ENCODE peak calls at places on chromosome 21, in five cellular contexts. K is mesenchymal stem cell, Y is H9, X is trophoblast cell, R is H1. D is an unnamed sample.

GRCh38 chr21:26739189-26739588 is 106.0 kb downstream of the ADAMTS1 start:
- DNase-seq in R (no peak), Y (no peak), X (peak), K (peak), D (no peak)

GRCh38 chr21:28538987-28539622 is 453.6 kb downstream of the LTN1 start:
- DNase-seq in Y (no peak), X (no peak), K (peak), R (no peak), D (no peak)

GRCh38 chr21:35048183-35048601 is 910 bp downstream of the RUNX1 start:
- DNase-seq in K (peak), Y (no peak), R (no peak), X (peak), D (no peak)

GRCh38 chr21:31753949-31754348 is 22.0 kb upstream of the SCAF4 start:
- DNase-seq in X (no peak), Y (no peak), K (no peak), R (no peak), D (no peak)

GRCh38 chr21:31366825-31367224 is 22.8 kb upstream of the TIAM1 start:
- DNase-seq in K (peak), X (no peak), R (no peak), Y (no peak), D (no peak)

GRCh38 chr21:35274090-35274489 is 225.0 kb upstream of the RUNX1 start:
- DNase-seq in X (no peak), K (no peak), Y (no peak), R (no peak), D (no peak)

GRCh38 chr21:30996728-30997127 is 41.5 kb downstream of the KRTAP19-8 start:
- DNase-seq in K (no peak), Y (no peak), R (no peak), X (no peak), D (no peak)

GRCh38 chr21:33168886-33169285 is 60.9 kb upstream of the IFNAR2 start:
- DNase-seq in Y (no peak), R (no peak), X (no peak), K (no peak), D (no peak)

GRCh38 chr21:33608559-33608958 is 20.1 kb upstream of the DONSON start:
- DNase-seq in Y (no peak), X (no peak), K (no peak), R (no peak), D (no peak)

GRCh38 chr21:25887166-25887565 is 152.4 kb downstream of the GABPA start:
- DNase-seq in X (no peak), Y (no peak), K (no peak), R (no peak), D (no peak)

GRCh38 chr21:38489283-38489677 is 9.0 kb downstream of the ERG start:
- DNase-seq in Y (no peak), K (no peak), X (no peak), R (no peak), D (no peak)

GRCh38 chr21:35291963-35292627 is 243.0 kb upstream of the RUNX1 start:
- DNase-seq in X (no peak), R (no peak), Y (no peak), K (peak), D (no peak)

GRCh38 chr21:18986197-18986596 is 582.6 kb upstream of the TMPRSS15 start:
- DNase-seq in K (no peak), R (no peak), Y (no peak), X (no peak), D (no peak)

GRCh38 chr21:32331444-32332305 is 33.0 kb downstream of the MRAP start:
- DNase-seq in R (no peak), Y (no peak), K (no peak), X (no peak), D (peak)

GRCh38 chr21:31873696-31874599 is 1.1 kb downstream of the HUNK start:
- DNase-seq in K (peak), X (no peak), R (peak), Y (peak), D (peak)

GRCh38 chr21:35142036-35142825 is 93.1 kb upstream of the RUNX1 start:
- DNase-seq in K (no peak), R (no peak), X (no peak), Y (no peak), D (no peak)

GRCh38 chr21:17967319-17967718 is 148.2 kb upstream of the C21orf91 start:
- DNase-seq in Y (no peak), R (no peak), X (no peak), K (no peak), D (no peak)

GRCh38 chr21:24045373-24045772 is 1561.9 kb downstream of the MRPL39 start:
- DNase-seq in R (no peak), K (no peak), Y (no peak), X (no peak), D (no peak)

GRCh38 chr21:44722701-44723100 is 11.3 kb upstream of the TSPEAR start:
- DNase-seq in K (no peak), Y (peak), X (no peak), R (peak), D (no peak)
- H3K27ac ChIP-seq in K (no peak), Y (no peak), X (no peak), R (no peak), D (no peak)

GRCh38 chr21:36591326-36591970 is 107.5 kb upstream of the SIM2 start:
- DNase-seq in X (peak), Y (no peak), R (no peak), K (no peak), D (no peak)
- H2BK12ac ChIP-seq in X (no peak), Y (no peak), R (no peak), K (no peak), D (no peak)

DNA sequence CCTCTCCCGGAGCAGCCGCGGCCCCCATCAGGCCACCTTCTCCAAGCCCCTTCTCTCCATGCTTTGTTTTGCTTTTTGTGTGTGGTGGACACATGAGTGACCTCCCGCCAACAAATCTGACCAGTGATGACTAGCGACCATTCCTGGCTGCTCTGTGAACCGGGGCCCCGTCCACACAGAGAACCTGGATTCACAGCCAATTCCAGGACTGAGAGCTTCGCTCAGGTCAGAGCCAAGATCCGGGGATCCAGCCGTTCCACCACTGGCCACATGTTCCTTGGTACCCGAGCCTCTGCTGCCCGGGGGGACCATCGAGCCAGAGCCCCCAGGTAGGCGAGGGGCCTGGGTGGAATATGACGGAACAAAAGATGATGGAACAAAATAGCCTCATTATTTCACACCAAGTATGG is 46.7 kb upstream of the COL18A1 start:
- DNase-seq in K (no peak), Y (no peak), X (no peak), R (no peak), D (no peak)
- H3K27ac ChIP-seq in K (no peak), Y (no peak), X (no peak), R (no peak), D (no peak)

GRCh38 chr21:42495027-42495426 is 997 bp downstream of the RSPH1 start:
- DNase-seq in X (no peak), R (no peak), K (no peak), Y (no peak), D (no peak)
- H2BK12ac ChIP-seq in X (no peak), R (no peak), K (no peak), Y (no peak), D (no peak)

DNA sequence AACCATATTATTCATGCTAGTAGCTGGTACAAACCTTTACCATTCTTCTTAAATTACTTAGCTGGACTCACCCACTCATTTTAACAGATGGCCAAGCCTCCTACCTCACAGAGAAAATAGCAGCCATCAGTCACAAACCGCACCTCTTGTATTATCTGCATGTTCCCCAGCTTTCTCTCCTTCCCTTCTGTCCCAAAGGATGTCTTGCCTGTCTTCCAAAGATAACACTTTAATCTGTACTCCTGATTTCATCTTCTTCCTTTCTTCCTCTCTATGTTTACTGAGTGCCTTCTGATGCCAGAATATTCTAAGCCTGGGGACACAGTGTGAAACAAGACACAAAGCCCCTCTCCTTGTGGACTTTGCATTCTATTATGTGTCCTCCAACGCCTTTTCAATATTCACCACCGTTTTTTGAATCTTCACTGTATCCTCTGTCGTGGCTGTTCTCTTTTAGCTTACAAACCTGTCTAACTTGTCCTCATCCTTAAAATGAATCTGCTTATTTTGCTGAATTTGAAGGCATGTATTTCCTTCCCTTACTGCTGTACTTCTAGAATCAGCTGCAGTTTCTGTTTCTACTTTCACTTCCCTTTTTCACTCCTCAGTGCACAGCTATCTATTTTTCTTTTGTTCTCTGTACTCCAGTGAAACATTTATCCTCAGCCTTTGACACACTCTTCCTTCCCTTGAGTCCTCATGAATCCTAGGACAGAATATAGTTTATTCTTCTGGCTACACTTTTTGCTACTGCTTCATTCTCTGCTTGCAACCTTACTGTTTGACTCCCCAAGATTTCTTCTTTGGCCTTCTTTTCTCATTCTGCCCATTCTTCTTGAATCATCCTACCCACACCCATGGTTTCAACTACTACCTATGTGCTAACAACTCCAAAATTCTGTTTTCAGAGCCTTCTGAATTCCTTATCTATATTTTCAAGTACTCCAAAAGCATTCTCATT is 216.9 kb upstream of the SAMSN1 start:
- DNase-seq in Y (no peak), K (no peak), R (no peak), X (no peak), D (no peak)
- H3K27ac ChIP-seq in Y (no peak), K (no peak), R (no peak), X (no peak), D (no peak)

GRCh38 chr21:45074048-45074817 is at the start of gene ADARB1:
- DNase-seq in X (peak), Y (peak), K (peak), R (peak), D (peak)
- H2BK12ac ChIP-seq in X (peak), Y (no peak), K (no peak), R (no peak), D (no peak)

DNA sequence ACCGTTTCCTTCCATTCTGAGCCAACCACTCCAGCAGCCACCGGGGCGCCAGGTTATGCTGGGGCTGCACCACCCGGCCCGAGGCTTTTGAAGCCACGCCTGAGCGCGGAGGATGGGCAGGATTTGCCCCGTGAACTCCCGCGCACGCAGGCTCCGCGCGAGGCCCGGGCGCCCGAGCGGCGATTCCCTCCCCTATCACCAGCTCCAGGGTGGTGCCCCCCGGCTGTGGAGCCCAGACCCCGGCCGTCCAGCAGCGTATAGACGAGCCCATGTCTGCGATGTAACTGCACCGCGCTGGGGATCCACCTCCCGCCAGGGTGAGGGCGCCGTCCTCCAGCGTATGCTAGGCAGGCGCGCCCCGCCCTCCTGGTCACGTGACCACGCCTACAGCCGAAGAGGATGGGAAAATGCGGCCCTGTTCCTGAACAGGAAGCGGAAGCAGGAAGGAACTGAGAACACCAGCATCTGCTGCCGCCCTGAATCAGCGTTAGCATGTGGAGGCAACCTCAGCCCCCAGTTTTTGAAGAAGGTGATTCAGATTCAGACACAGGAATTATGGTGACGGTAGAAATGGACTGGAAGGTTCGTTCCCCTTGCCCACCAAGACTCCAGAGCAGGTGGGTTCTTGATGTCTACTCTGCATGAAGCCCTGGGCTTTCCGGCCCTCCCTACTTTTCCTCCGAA is 46.0 kb downstream of the VPS26C start:
- DNase-seq in Y (peak), R (peak), K (peak), X (peak), D (no peak)
- H3K27ac ChIP-seq in Y (no peak), R (no peak), K (no peak), X (no peak), D (no peak)

GRCh38 chr21:40447016-40447415 is 399.9 kb downstream of the DSCAM start:
- DNase-seq in X (no peak), R (no peak), Y (no peak), K (no peak), D (no peak)
- H2BK12ac ChIP-seq in X (no peak), R (no peak), Y (no peak), K (no peak), D (no peak)

DNA sequence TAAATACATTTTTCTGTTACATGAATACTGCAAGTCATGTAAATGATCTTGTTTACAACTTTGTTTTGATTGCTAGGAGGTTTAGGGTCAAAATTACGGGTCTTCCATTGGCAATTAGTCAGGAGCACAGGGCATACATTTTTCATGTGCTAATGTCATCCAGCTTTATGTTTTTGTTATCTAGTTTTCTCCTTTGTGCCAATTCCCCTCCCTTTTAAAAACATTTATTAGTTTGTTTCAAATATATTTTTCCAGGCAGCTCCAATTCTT is 280.9 kb downstream of the GRIK1 start:
- DNase-seq in R (no peak), X (no peak), K (no peak), Y (no peak), D (no peak)
- H3K27ac ChIP-seq in R (no peak), X (no peak), K (no peak), Y (no peak), D (no peak)

GRCh38 chr21:22128671-22129070 is 1130.5 kb downstream of the NCAM2 start:
- DNase-seq in R (no peak), X (no peak), K (no peak), Y (no peak), D (no peak)
- H2BK12ac ChIP-seq in R (no peak), X (no peak), K (no peak), Y (no peak), D (no peak)

D was measured in neuronal stem cell.